ENCODE peak calls at places on chromosome 10, in ten cellular contexts. M is AG04450; J is CD8-positive, alpha-beta T cell; B is GM12878; T is tibial nerve; P is IMR-90; Q is psoas muscle; Z is cardiac muscle cell; W is body of pancreas; Y is RWPE1. K is an unnamed sample.

GRCh38 chr10:79380918-79381775 is 33.9 kb downstream of the PPIF start:
- DNase-seq in B (no peak), P (no peak), M (no peak), Q (no peak), Z (no peak), T (no peak), Y (no peak), W (no peak), J (no peak), K (no peak)

GRCh38 chr10:30502266-30503058 is 68.5 kb downstream of the MAP3K8 start:
- DNase-seq in B (no peak), Z (no peak), P (peak), J (peak), Y (no peak), W (peak), M (no peak), Q (no peak), T (peak), K (no peak)

GRCh38 chr10:44809652-44810051 is 101.5 kb upstream of the TMEM72 start:
- DNase-seq in Y (no peak), W (no peak), Q (no peak), B (no peak), J (no peak), T (no peak), M (no peak), P (no peak), Z (no peak), K (no peak)

GRCh38 chr10:29495366-29495765 is 139.4 kb downstream of the SVIL start:
- DNase-seq in M (no peak), J (no peak), T (no peak), W (no peak), P (no peak), Y (no peak), B (no peak), Z (no peak), Q (no peak), K (no peak)

GRCh38 chr10:91541481-91541880 is 91.4 kb downstream of the PPP1R3C start:
- DNase-seq in Z (no peak), Y (no peak), B (no peak), M (peak), Q (no peak), P (no peak), J (no peak), W (no peak), T (no peak), K (no peak)

GRCh38 chr10:4588824-4589223 is 237.2 kb upstream of the AKR1E2 start:
- DNase-seq in Y (no peak), W (no peak), J (no peak), B (no peak), Z (no peak), P (peak), M (no peak), T (no peak), Q (no peak), K (no peak)

GRCh38 chr10:71471957-71472365 is 75.2 kb downstream of the CDH23 start:
- DNase-seq in P (no peak), B (no peak), W (peak), J (no peak), T (no peak), Y (no peak), M (no peak), Q (no peak), Z (no peak), K (no peak)

GRCh38 chr10:100805543-100806355 is 60.4 kb downstream of the PAX2 start:
- DNase-seq in Z (no peak), P (no peak), T (no peak), Q (no peak), Y (no peak), B (no peak), M (no peak), J (no peak), W (no peak), K (no peak)

GRCh38 chr10:30645340-30645827 is 15.8 kb upstream of the LYZL2 start:
- DNase-seq in W (peak), B (no peak), Z (peak), J (no peak), M (no peak), Q (peak), P (peak), Y (no peak), T (no peak), K (peak)

GRCh38 chr10:3848768-3849643 is 64.0 kb upstream of the KLF6 start:
- DNase-seq in Y (peak), M (no peak), Z (no peak), B (no peak), W (no peak), Q (no peak), T (no peak), J (no peak), P (peak), K (no peak)

GRCh38 chr10:71131096-71131495 is 81.3 kb upstream of the UNC5B start:
- DNase-seq in T (no peak), P (no peak), M (no peak), Y (no peak), B (no peak), W (no peak), Z (no peak), J (no peak), Q (no peak), K (no peak)

GRCh38 chr10:85791846-85792532 is 574.6 kb downstream of the GRID1 start:
- DNase-seq in Q (peak), B (no peak), M (no peak), J (no peak), T (peak), Z (peak), P (no peak), Y (no peak), W (no peak), K (no peak)

GRCh38 chr10:12062754-12063482 is 5.8 kb upstream of the DHTKD1 start:
- DNase-seq in Z (no peak), W (no peak), J (no peak), Y (no peak), Q (no peak), M (no peak), P (no peak), B (no peak), T (no peak), K (no peak)

GRCh38 chr10:127863231-127863825 is 29.4 kb downstream of the CLRN3 start:
- DNase-seq in Z (no peak), Y (no peak), T (no peak), P (peak), B (no peak), J (no peak), Q (no peak), W (no peak), M (no peak), K (no peak)

GRCh38 chr10:92656266-92656961 is 33.3 kb upstream of the HHEX start:
- DNase-seq in W (no peak), B (no peak), J (no peak), T (no peak), P (no peak), Y (no peak), M (no peak), Q (no peak), Z (no peak), K (no peak)

GRCh38 chr10:11638055-11638698 is 26.7 kb upstream of the USP6NL start:
- DNase-seq in J (no peak), M (no peak), W (no peak), B (no peak), Z (no peak), P (no peak), T (no peak), Y (no peak), Q (no peak), K (no peak)

GRCh38 chr10:97319671-97320479 is 804 bp downstream of the FRAT1 start:
- DNase-seq in B (no peak), T (peak), M (no peak), J (peak), W (peak), Q (peak), P (no peak), Y (peak), Z (peak), K (peak)

GRCh38 chr10:34010891-34011290 is 676.4 kb upstream of the NRP1 start:
- DNase-seq in T (no peak), Z (no peak), J (no peak), W (no peak), B (no peak), Y (no peak), M (no peak), Q (no peak), P (peak), K (no peak)

GRCh38 chr10:49280001-49280408 is 19.0 kb upstream of the C10orf71 start:
- DNase-seq in Z (no peak), B (no peak), J (no peak), W (peak), M (no peak), P (peak), Y (no peak), T (no peak), Q (no peak), K (no peak)

GRCh38 chr10:68462536-68462935 is 9.2 kb downstream of the DNA2 start:
- DNase-seq in Z (no peak), J (no peak), B (no peak), Q (no peak), W (no peak), M (no peak), T (no peak), Y (no peak), P (no peak), K (no peak)

GRCh38 chr10:34615770-34616169 is 199.3 kb downstream of the PARD3 start:
- DNase-seq in T (no peak), W (no peak), P (peak), Q (no peak), B (no peak), Y (no peak), J (no peak), M (no peak), Z (no peak), K (no peak)

GRCh38 chr10:107747851-107748250 is 583.3 kb upstream of the SORCS1 start:
- DNase-seq in Y (no peak), M (no peak), Q (no peak), J (no peak), W (no peak), P (no peak), B (no peak), Z (no peak), T (no peak), K (no peak)

GRCh38 chr10:75294866-75295692 is 59.3 kb upstream of the COMTD1 start:
- DNase-seq in T (peak), P (peak), Q (peak), Z (peak), W (peak), Y (peak), M (peak), B (no peak), J (peak), K (peak)

GRCh38 chr10:103699611-103700435 is 155.6 kb downstream of the SH3PXD2A start:
- DNase-seq in P (no peak), Y (no peak), Z (no peak), J (no peak), M (no peak), T (no peak), B (no peak), Q (no peak), W (no peak), K (no peak)
- TF ChIP-seq CTCF in P (peak), Y (no peak), Z (peak), J (no peak), M (peak), T (peak), B (no peak), Q (no peak), W (no peak), K (no peak)

GRCh38 chr10:69558559-69558958 is 14.7 kb downstream of the NEUROG3 start:
- DNase-seq in Q (no peak), Y (no peak), P (no peak), Z (no peak), T (no peak), J (no peak), W (no peak), M (no peak), B (no peak), K (no peak)

GRCh38 chr10:69549959-69550358 is 23.3 kb downstream of the NEUROG3 start:
- DNase-seq in Z (no peak), J (no peak), Q (no peak), W (no peak), P (no peak), M (no peak), T (no peak), B (no peak), Y (no peak), K (no peak)

GRCh38 chr10:69554611-69555010 is 18.6 kb downstream of the NEUROG3 start:
- DNase-seq in W (no peak), B (no peak), M (no peak), Q (no peak), P (no peak), T (no peak), J (no peak), Y (no peak), Z (no peak), K (no peak)

GRCh38 chr10:69552268-69552667 is 21.0 kb downstream of the NEUROG3 start:
- DNase-seq in Q (no peak), T (no peak), P (no peak), Z (no peak), J (no peak), W (peak), M (no peak), Y (no peak), B (no peak), K (no peak)

DNA sequence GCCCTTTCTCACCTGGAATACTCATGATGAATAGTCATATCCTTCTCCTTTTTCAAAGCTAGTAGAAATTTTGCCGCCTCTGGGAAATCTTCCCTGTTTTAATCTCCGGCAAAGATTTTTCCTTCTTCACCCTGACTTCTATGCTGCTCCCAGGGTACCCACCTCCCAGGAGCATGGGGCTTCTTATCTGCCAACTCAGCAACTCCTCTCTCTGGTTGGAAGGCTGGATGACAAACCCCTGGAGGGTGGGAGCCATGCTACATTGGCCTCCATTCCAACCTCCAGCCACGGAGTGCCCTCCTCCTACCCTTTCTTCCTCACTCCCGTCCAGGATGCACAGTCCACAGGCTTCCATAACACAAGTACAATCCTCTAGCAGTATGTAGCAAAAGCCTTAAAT is 19.9 kb downstream of the NEUROG3 start:
- DNase-seq in W (no peak), B (no peak), T (no peak), J (no peak), P (no peak), Y (no peak), M (no peak), Z (no peak), Q (no peak), K (no peak)
- H3K27ac ChIP-seq in W (no peak), B (no peak), T (no peak), J (no peak), P (no peak), Y (no peak), M (no peak), Z (no peak), Q (no peak), K (no peak)

DNA sequence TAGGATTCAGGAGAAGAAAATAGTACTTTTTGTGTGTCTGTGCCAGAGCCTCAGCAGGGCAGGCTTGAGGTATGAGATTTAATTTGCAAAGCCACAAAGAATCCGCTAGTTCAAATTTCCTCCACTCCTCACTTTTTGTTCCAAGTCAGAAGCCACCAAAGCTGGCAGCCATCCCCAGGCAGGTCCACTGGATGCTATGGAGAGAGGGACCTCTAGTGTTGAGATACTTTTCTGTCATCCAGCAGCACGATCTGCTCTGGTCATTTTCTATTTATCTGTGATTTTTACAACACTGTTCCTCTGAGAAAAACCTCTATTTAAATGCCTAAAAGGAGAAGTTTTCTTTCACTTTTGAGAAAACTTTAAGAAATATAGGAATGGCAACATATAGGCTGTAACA is 147.9 kb upstream of the FRMD4A start:
- DNase-seq in J (no peak), Q (peak), B (no peak), Y (peak), M (peak), T (peak), W (peak), Z (peak), P (peak), K (peak)
- TF ChIP-seq CTCF in J (no peak), Q (peak), B (peak), Y (no peak), M (peak), T (peak), W (peak), Z (peak), P (peak), K (peak)

GRCh38 chr10:114367041-114367675 is 37.1 kb downstream of the AFAP1L2 start:
- DNase-seq in Y (no peak), Q (no peak), B (no peak), Z (no peak), J (no peak), W (no peak), P (no peak), M (no peak), T (no peak), K (no peak)
- H3K27ac ChIP-seq in Y (peak), Q (no peak), B (no peak), Z (peak), J (no peak), W (no peak), P (no peak), M (no peak), T (peak), K (no peak)

GRCh38 chr10:110730345-110731055 is 86.4 kb downstream of the RBM20 start:
- DNase-seq in J (no peak), Z (no peak), Q (no peak), M (no peak), T (no peak), Y (no peak), B (no peak), P (no peak), W (no peak), K (no peak)

GRCh38 chr10:110724116-110724701 is 80.1 kb downstream of the RBM20 start:
- DNase-seq in Y (no peak), J (no peak), Q (no peak), Z (no peak), M (no peak), B (no peak), W (no peak), T (no peak), P (no peak), K (no peak)

GRCh38 chr10:110724937-110725336 is 80.8 kb downstream of the RBM20 start:
- DNase-seq in M (no peak), Y (no peak), Z (no peak), P (no peak), J (no peak), B (no peak), Q (no peak), W (no peak), T (no peak), K (no peak)

GRCh38 chr10:110723224-110723891 is 79.2 kb downstream of the RBM20 start:
- DNase-seq in Q (no peak), Z (no peak), B (no peak), W (no peak), Y (no peak), M (no peak), P (no peak), T (no peak), J (no peak), K (no peak)

GRCh38 chr10:110725809-110726641 is 81.9 kb downstream of the RBM20 start:
- DNase-seq in J (no peak), W (no peak), T (no peak), M (no peak), P (peak), B (no peak), Q (peak), Y (no peak), Z (peak), K (peak)
- TF ChIP-seq CTCF in J (no peak), W (no peak), T (no peak), M (no peak), P (no peak), B (no peak), Q (no peak), Y (no peak), Z (no peak), K (no peak)

GRCh38 chr10:52030051-52030867 is 283.8 kb upstream of the DKK1 start:
- DNase-seq in Z (no peak), T (no peak), J (no peak), M (no peak), Y (no peak), W (no peak), B (no peak), P (peak), Q (no peak), K (no peak)
- H3K27ac ChIP-seq in Z (no peak), T (no peak), J (no peak), M (no peak), Y (no peak), W (no peak), B (no peak), P (no peak), Q (no peak), K (no peak)

GRCh38 chr10:126373137-126373536 is 15.1 kb downstream of the ADAM12 start:
- DNase-seq in Q (no peak), Z (no peak), Y (no peak), T (no peak), W (no peak), P (peak), M (peak), B (no peak), J (no peak), K (no peak)
- TF ChIP-seq CTCF in Q (no peak), Z (peak), Y (no peak), T (no peak), W (no peak), P (peak), M (peak), B (no peak), J (no peak), K (no peak)